ENCODE peak calls at places on chromosomes 11 and 22, in seven cellular contexts. P is HFFc6, G is Calu3, A is GM12864, O is GM12865, C is AG09309, T is HL-60. K is an unnamed sample.

GRCh38 chr11:14973621-14974020 is 1.5 kb upstream of the CALCA start:
- DNase-seq in P (no peak), G (peak), A (no peak), O (peak), C (no peak), T (no peak), K (no peak)

GRCh38 chr11:111231836-111232235 is 13.7 kb upstream of the POU2AF2 start:
- DNase-seq in P (no peak), G (no peak), A (no peak), O (peak), C (no peak), T (no peak), K (no peak)

GRCh38 chr11:70225629-70226582 is 22.8 kb downstream of the FADD start:
- DNase-seq in P (no peak), G (no peak), A (no peak), O (no peak), C (no peak), T (no peak), K (no peak)

GRCh38 chr22:36924151-36924698 is 10.8 kb downstream of the CSF2RB start:
- DNase-seq in P (no peak), G (no peak), A (no peak), O (no peak), C (no peak), T (no peak), K (no peak)

GRCh38 chr22:32693102-32693501 is 108.4 kb upstream of the TIMP3 start:
- DNase-seq in P (no peak), G (peak), A (no peak), O (no peak), C (no peak), T (no peak), K (no peak)

GRCh38 chr11:75188671-75189070 is 37.8 kb downstream of the SLCO2B1 start:
- DNase-seq in P (no peak), G (no peak), A (no peak), O (no peak), C (no peak), T (no peak), K (no peak)

GRCh38 chr11:6312106-6312505 is 8.2 kb downstream of the CAVIN3 start:
- DNase-seq in P (no peak), G (no peak), A (no peak), O (no peak), C (no peak), T (no peak), K (no peak)

GRCh38 chr22:48702573-48703264 is 1125.0 kb downstream of the BRD1 start:
- DNase-seq in P (no peak), G (peak), A (no peak), O (no peak), C (no peak), T (peak), K (no peak)

GRCh38 chr11:92295175-92296137 is 70.8 kb downstream of the FAT3 start:
- DNase-seq in P (peak), G (peak), A (no peak), O (no peak), C (no peak), T (no peak), K (no peak)

GRCh38 chr11:31809543-31809856 is 1.6 kb downstream of the PAX6 start:
- DNase-seq in P (no peak), G (no peak), A (no peak), O (no peak), C (no peak), T (no peak), K (no peak)

GRCh38 chr11:128232588-128232987 is 354.8 kb downstream of the ETS1 start:
- DNase-seq in P (no peak), G (no peak), A (no peak), O (no peak), C (no peak), T (no peak), K (no peak)

GRCh38 chr22:36433318-36434231 is 45.8 kb upstream of the MYH9 start:
- DNase-seq in P (no peak), G (peak), A (no peak), O (no peak), C (no peak), T (no peak), K (no peak)

GRCh38 chr11:14789879-14790484 is 102.0 kb downstream of the CYP2R1 start:
- DNase-seq in P (peak), G (no peak), A (no peak), O (peak), C (no peak), T (no peak), K (no peak)

GRCh38 chr11:69280451-69280850 is 13.5 kb upstream of the MYEOV start:
- DNase-seq in P (peak), G (peak), A (no peak), O (no peak), C (peak), T (no peak), K (no peak)

GRCh38 chr11:6682591-6682935 is 577 bp downstream of the MRPL17 start:
- DNase-seq in P (no peak), G (no peak), A (no peak), O (no peak), C (no peak), T (no peak), K (no peak)

GRCh38 chr11:62839050-62840015 is at the start of gene WDR74:
- DNase-seq in P (peak), G (peak), A (peak), O (peak), C (peak), T (peak), K (peak)
- TF ChIP-seq CTCF in P (peak), G (no peak), A (no peak), O (no peak), C (no peak), T (no peak), K (no peak)

GRCh38 chr22:50624347-50625130 is 3.4 kb downstream of the ARSA start:
- DNase-seq in P (no peak), G (no peak), A (no peak), O (no peak), C (no peak), T (no peak), K (no peak)

GRCh38 chr22:50626856-50627451 is 998 bp downstream of the ARSA start:
- DNase-seq in P (no peak), G (no peak), A (no peak), O (no peak), C (no peak), T (no peak), K (no peak)

GRCh38 chr22:50626314-50626855 is 1.6 kb downstream of the ARSA start:
- DNase-seq in P (no peak), G (no peak), A (no peak), O (no peak), C (no peak), T (no peak), K (no peak)

GRCh38 chr22:50625131-50625567 is 2.8 kb downstream of the ARSA start:
- DNase-seq in P (no peak), G (no peak), A (no peak), O (no peak), C (no peak), T (no peak), K (no peak)

GRCh38 chr22:50625568-50626313 is 2.2 kb downstream of the ARSA start:
- DNase-seq in P (no peak), G (no peak), A (no peak), O (no peak), C (no peak), T (no peak), K (no peak)
- TF ChIP-seq CTCF in P (peak), G (no peak), A (peak), O (no peak), C (no peak), T (no peak), K (no peak)

DNA sequence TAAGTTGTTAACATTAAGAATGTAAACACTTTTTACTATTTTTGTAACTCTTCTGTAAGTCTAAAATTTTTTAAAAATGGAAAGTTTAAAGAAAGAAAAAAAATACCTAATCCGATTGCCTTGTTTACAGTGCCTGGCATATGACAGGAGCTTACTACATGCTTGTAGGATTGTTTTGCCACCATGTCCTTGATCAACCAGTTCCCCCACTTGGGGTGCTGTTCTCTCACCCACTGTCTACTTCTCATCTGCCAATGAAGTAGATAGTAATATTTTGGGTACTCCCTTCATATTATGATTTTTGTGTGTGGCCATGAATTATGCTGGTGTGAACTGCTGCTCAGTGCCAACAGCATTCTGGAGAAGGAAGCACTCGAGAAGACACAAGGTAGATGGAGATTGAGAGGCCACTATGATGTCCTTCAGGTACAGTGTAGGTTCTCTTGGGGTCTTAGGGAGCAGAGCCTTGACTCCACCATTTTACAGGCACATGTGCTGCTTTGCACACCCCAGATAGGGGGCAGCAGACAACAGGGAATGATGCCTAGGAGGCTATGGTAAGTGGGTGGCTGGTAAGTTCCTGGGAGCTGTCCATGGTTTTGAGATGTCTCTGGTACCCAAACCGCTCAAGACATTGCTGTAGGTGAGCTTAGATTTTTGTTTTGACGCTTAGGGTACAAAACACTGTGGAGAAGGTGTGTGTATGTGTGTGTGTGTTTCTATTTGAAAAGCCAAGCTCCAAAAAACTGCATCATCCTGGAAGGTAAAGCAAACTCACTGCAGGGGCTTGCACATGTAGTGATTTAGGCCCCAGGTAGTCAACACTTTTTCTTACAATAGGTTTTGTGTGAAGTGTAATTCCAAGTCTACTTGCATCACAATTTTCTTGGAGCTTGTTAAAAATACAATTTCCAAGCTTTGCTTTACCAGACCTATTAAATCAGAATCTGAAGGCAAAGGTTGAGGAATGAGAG is 494.5 kb upstream of the LARGE1 start:
- DNase-seq in P (no peak), G (no peak), A (peak), O (peak), C (no peak), T (peak), K (no peak)
- TF ChIP-seq CTCF in P (peak), G (no peak), A (peak), O (peak), C (no peak), T (peak), K (no peak)

GRCh38 chr22:22870577-22871398 is 16.8 kb upstream of the IGLL5 start:
- DNase-seq in P (no peak), G (no peak), A (no peak), O (peak), C (no peak), T (no peak), K (no peak)
- TF ChIP-seq CTCF in P (no peak), G (no peak), A (peak), O (peak), C (no peak), T (peak), K (peak)

GRCh38 chr11:131762346-131763110 is 392.1 kb downstream of the NTM start:
- DNase-seq in P (no peak), G (no peak), A (no peak), O (no peak), C (no peak), T (no peak), K (no peak)
- TF ChIP-seq CTCF in P (peak), G (no peak), A (no peak), O (no peak), C (no peak), T (no peak), K (no peak)

GRCh38 chr22:39068033-39068785 is 8.9 kb upstream of the APOBEC3G start:
- DNase-seq in P (no peak), G (no peak), A (no peak), O (peak), C (no peak), T (no peak), K (no peak)
- TF ChIP-seq CTCF in P (peak), G (no peak), A (peak), O (peak), C (no peak), T (no peak), K (no peak)

GRCh38 chr11:119415517-119415916 is 7.5 kb downstream of the THY1 start:
- DNase-seq in P (no peak), G (no peak), A (no peak), O (no peak), C (no peak), T (no peak), K (no peak)
- TF ChIP-seq CTCF in P (no peak), G (no peak), A (no peak), O (no peak), C (no peak), T (no peak), K (no peak)

DNA sequence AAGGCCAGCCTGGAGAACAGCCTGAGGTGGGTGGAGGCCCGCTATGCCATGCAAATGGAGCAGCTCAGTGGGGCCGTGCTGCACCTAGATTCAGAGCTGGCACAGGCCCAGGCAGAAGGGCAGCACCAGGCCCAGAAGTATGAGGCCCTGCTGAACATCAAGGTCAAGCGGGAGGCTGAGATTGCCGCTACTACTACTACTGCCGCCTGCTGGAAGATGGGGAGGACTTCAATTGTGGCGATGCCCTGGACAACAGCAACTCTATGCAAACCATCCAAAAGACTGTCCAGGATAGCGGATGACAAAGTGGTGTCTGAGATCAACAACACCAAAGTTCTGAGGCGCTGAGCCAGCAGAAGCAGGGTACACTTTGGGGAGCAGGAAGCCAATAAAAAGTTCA is 3.1 kb upstream of the TMEM218 start:
- DNase-seq in P (no peak), G (no peak), A (no peak), O (peak), C (no peak), T (no peak), K (no peak)
- TF ChIP-seq CTCF in P (peak), G (no peak), A (no peak), O (no peak), C (peak), T (no peak), K (no peak)

DNA sequence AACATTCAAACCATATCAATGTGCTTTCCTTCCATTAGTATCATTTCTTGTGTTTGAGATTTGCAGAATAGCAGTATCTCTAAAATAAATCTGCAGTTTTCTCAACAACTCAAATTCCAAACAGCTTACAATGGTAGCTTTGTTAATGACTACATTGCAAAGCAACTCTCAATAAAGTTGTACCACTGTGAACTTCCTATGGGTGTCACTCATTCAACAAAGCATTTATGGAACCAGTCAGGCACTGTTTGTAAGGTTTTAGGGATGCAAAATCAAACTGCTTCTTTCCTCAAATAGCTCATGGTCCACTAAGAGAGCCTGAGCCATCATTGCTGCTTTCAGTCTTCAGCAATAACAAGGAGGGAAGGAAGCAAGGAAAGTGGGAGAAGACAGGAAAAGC is 91.0 kb downstream of the CCDC83 start:
- DNase-seq in P (peak), G (no peak), A (no peak), O (no peak), C (no peak), T (no peak), K (no peak)
- TF ChIP-seq CTCF in P (peak), G (no peak), A (no peak), O (no peak), C (no peak), T (no peak), K (no peak)